ENCODE peak calls at places on chromosomes 4 and X, in seven cellular contexts. J is IMR-90, X is lower lobe of right lung, I is MM.1S, E is suprapubic skin, O is testis, L is lung. Z is an unnamed sample. For H3K27me3, the result is how much of the 10 kb centered on the place peaks cover.

GRCh38 chrX:72714471-72714916 is 388 bp upstream of the PHKA1 start:
- DNase-seq in J (peak), X (peak), I (no peak), E (peak), O (peak), L (peak), Z (no peak)

GRCh38 chr4:55742655-55743191 is 76.9 kb upstream of the EXOC1L start:
- DNase-seq in J (peak), X (no peak), I (no peak), E (no peak), O (peak), L (no peak), Z (peak)

GRCh38 chr4:108193891-108194672 is 25.4 kb upstream of the LEF1 start:
- DNase-seq in J (no peak), X (no peak), I (no peak), E (no peak), O (no peak), L (no peak), Z (no peak)

GRCh38 chr4:84706286-84706685 is 123.4 kb downstream of the CDS1 start:
- DNase-seq in J (no peak), X (no peak), I (no peak), E (no peak), O (no peak), L (no peak), Z (no peak)

GRCh38 chr4:7616193-7616592 is 181.5 kb upstream of the PSAPL1 start:
- DNase-seq in J (no peak), X (no peak), I (no peak), E (no peak), O (no peak), L (no peak), Z (no peak)

GRCh38 chr4:95209942-95210341 is 338.8 kb downstream of the UNC5C start:
- DNase-seq in J (no peak), X (no peak), I (no peak), E (no peak), O (no peak), L (no peak), Z (no peak)

GRCh38 chr4:54840992-54841768 is 183.4 kb downstream of the KIT start:
- DNase-seq in J (peak), X (no peak), I (no peak), E (no peak), O (peak), L (no peak), Z (peak)

GRCh38 chr4:46818604-46819003 is 90.4 kb downstream of the COX7B2 start:
- DNase-seq in J (no peak), X (no peak), I (no peak), E (no peak), O (no peak), L (no peak), Z (no peak)

GRCh38 chrX:131802836-131803626 is 220.1 kb upstream of the STK26 start:
- DNase-seq in J (peak), X (no peak), I (peak), E (no peak), O (peak), L (peak), Z (no peak)

GRCh38 chrX:37802028-37802427 is 22.2 kb downstream of the CYBB start:
- DNase-seq in J (no peak), X (no peak), I (no peak), E (no peak), O (no peak), L (no peak), Z (no peak)

GRCh38 chr4:169098969-169099685 is 89.1 kb upstream of the CBR4 start:
- DNase-seq in J (peak), X (no peak), I (no peak), E (no peak), O (no peak), L (no peak), Z (no peak)

GRCh38 chrX:136147320-136147901 is at the start of gene FHL1:
- DNase-seq in J (peak), X (peak), I (peak), E (peak), O (peak), L (no peak), Z (peak)

GRCh38 chr4:143300860-143301259 is 35.8 kb upstream of the GAB1 start:
- DNase-seq in J (no peak), X (no peak), I (no peak), E (no peak), O (no peak), L (no peak), Z (no peak)

GRCh38 chrX:112826020-112826419 is 14.6 kb downstream of the AMOT start:
- DNase-seq in J (peak), X (no peak), I (no peak), E (no peak), O (no peak), L (no peak), Z (no peak)

GRCh38 chrX:70480660-70481018 is 36.0 kb downstream of the DLG3 start:
- DNase-seq in J (no peak), X (no peak), I (no peak), E (no peak), O (peak), L (no peak), Z (no peak)

GRCh38 chrX:106615041-106615440 is 3.3 kb downstream of the RADX start:
- DNase-seq in J (no peak), X (no peak), I (no peak), E (no peak), O (no peak), L (no peak), Z (no peak)

GRCh38 chr4:183857040-183857439 is 48.1 kb upstream of the STOX2 start:
- DNase-seq in J (no peak), X (no peak), I (no peak), E (no peak), O (no peak), L (no peak), Z (no peak)

GRCh38 chr4:24988776-24989175 is 42.0 kb downstream of the LGI2 start:
- DNase-seq in J (peak), X (no peak), I (peak), E (no peak), O (peak), L (no peak), Z (peak)

GRCh38 chr4:187363453-187363852 is 632.1 kb upstream of the ZFP42 start:
- DNase-seq in J (no peak), X (no peak), I (no peak), E (no peak), O (no peak), L (no peak), Z (no peak)

GRCh38 chrX:118156254-118156952 is 39.8 kb upstream of the KLHL13 start:
- DNase-seq in J (no peak), X (no peak), I (no peak), E (no peak), O (no peak), L (no peak), Z (no peak)

GRCh38 chr4:26384380-26385057 is 63.7 kb downstream of the RBPJ start:
- DNase-seq in J (no peak), X (no peak), I (no peak), E (no peak), O (no peak), L (no peak), Z (no peak)

GRCh38 chr4:170226288-170226687 is 136.5 kb upstream of the AADAT start:
- DNase-seq in J (no peak), X (no peak), I (no peak), E (no peak), O (peak), L (peak), Z (no peak)

GRCh38 chr4:186168750-186169149 is 22.6 kb upstream of the CYP4V2 start:
- DNase-seq in J (no peak), X (no peak), I (no peak), E (no peak), O (no peak), L (no peak), Z (no peak)

GRCh38 chr4:7206856-7207567 is 14.7 kb downstream of the SORCS2 start:
- DNase-seq in J (peak), X (peak), I (no peak), E (peak), O (peak), L (peak), Z (peak)

GRCh38 chr4:48538358-48538757 is 48.3 kb downstream of the ZAR1 start:
- DNase-seq in J (no peak), X (no peak), I (no peak), E (no peak), O (no peak), L (no peak), Z (no peak)

GRCh38 chr4:3205995-3206394 is 43.0 kb upstream of the MSANTD1 start:
- DNase-seq in J (no peak), X (no peak), I (no peak), E (peak), O (no peak), L (no peak), Z (no peak)

GRCh38 chr4:158775091-158775651 is 6.3 kb downstream of the FNIP2 start:
- DNase-seq in J (peak), X (no peak), I (no peak), E (no peak), O (no peak), L (no peak), Z (no peak)

GRCh38 chr4:53015681-53016080 is 153.6 kb downstream of the RASL11B start:
- DNase-seq in J (peak), X (no peak), I (no peak), E (no peak), O (peak), L (no peak), Z (peak)

GRCh38 chrX:152892999-152893605 is 4.8 kb upstream of the ZNF185 start:
- DNase-seq in J (no peak), X (no peak), I (no peak), E (no peak), O (no peak), L (no peak), Z (no peak)

GRCh38 chr4:18954538-18954937 is 933.0 kb upstream of the LCORL start:
- DNase-seq in J (no peak), X (no peak), I (no peak), E (no peak), O (no peak), L (no peak), Z (no peak)

GRCh38 chr4:155604718-155605601 is 61.7 kb upstream of the GUCY1A1 start:
- DNase-seq in J (peak), X (no peak), I (no peak), E (peak), O (no peak), L (peak), Z (no peak)

GRCh38 chr4:127559981-127560380 is 72.8 kb upstream of the INTU start:
- DNase-seq in J (no peak), X (no peak), I (no peak), E (no peak), O (no peak), L (no peak), Z (no peak)

GRCh38 chr4:41022116-41022515 is 192.2 kb downstream of the APBB2 start:
- DNase-seq in J (no peak), X (no peak), I (no peak), E (no peak), O (no peak), L (no peak), Z (no peak)

GRCh38 chr4:48184891-48185290 is 50.8 kb upstream of the TXK start:
- DNase-seq in J (peak), X (no peak), I (no peak), E (no peak), O (no peak), L (no peak), Z (no peak)

GRCh38 chrX:13015536-13016236 is 28.7 kb downstream of the FAM9C start:
- DNase-seq in J (no peak), X (no peak), I (no peak), E (no peak), O (no peak), L (no peak), Z (peak)

GRCh38 chr4:106080376-106080775 is 185.1 kb downstream of the NPNT start:
- DNase-seq in J (peak), X (no peak), I (no peak), E (no peak), O (no peak), L (no peak), Z (no peak)

GRCh38 chr4:150582881-150583286 is 933 bp downstream of the MAB21L2 start:
- DNase-seq in J (peak), X (no peak), I (no peak), E (no peak), O (no peak), L (no peak), Z (no peak)

DNA sequence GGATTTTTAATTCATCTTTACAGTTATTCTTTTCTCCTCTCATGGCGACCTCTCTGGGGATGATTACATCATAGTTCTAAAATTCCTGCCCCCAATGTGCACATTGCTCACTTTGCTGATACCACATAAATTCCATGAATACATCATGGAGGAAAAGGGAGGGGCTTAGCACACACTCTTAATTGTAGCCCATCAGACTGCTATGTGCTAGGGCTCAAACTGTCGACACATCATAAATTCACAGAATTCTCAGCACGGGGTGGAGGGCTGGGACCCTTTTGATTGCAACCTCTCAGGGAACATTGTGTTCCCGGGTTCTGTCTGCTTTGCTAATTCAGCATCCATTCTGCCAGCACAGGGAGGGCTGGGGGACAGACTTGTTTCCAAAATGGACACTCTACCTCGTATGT is 592.9 kb downstream of the BCOR start:
- DNase-seq in J (no peak), X (no peak), I (no peak), E (no peak), O (peak), L (no peak), Z (no peak)
- H3K27ac ChIP-seq in J (no peak), X (no peak), I (no peak), E (no peak), O (no peak), L (no peak), Z (no peak)

GRCh38 chrX:10501606-10502005 is 118.8 kb downstream of the MID1 start:
- DNase-seq in J (no peak), X (no peak), I (no peak), E (no peak), O (no peak), L (no peak), Z (no peak)
- H3K27me3 ChIP-seq in J (under half), X (under half), I (under half), E (under half), O (under half), L (under half), Z (under half)

GRCh38 chrX:41332005-41332404 is 2.0 kb upstream of the DDX3X start:
- DNase-seq in J (no peak), X (no peak), I (no peak), E (no peak), O (no peak), L (no peak), Z (no peak)
- H3K4me3 ChIP-seq in J (peak), X (peak), I (peak), E (peak), O (no peak), L (no peak), Z (peak)

GRCh38 chr4:179624768-179625181 is 2182.5 kb upstream of the AGA start:
- DNase-seq in J (peak), X (no peak), I (peak), E (no peak), O (no peak), L (no peak), Z (peak)
- H3K27ac ChIP-seq in J (peak), X (no peak), I (peak), E (no peak), O (no peak), L (no peak), Z (peak)

GRCh38 chrX:48786341-48786800 is at the start of gene GATA1:
- DNase-seq in J (no peak), X (no peak), I (no peak), E (no peak), O (no peak), L (no peak), Z (no peak)

GRCh38 chrX:48789366-48790220 is 3.2 kb downstream of the GATA1 start:
- DNase-seq in J (no peak), X (no peak), I (no peak), E (no peak), O (no peak), L (no peak), Z (no peak)

GRCh38 chrX:48786825-48787538 is 592 bp downstream of the GATA1 start:
- DNase-seq in J (no peak), X (no peak), I (no peak), E (no peak), O (no peak), L (no peak), Z (no peak)

GRCh38 chrX:48785525-48786214 is 720 bp upstream of the GATA1 start:
- DNase-seq in J (no peak), X (no peak), I (no peak), E (peak), O (no peak), L (no peak), Z (no peak)

DNA sequence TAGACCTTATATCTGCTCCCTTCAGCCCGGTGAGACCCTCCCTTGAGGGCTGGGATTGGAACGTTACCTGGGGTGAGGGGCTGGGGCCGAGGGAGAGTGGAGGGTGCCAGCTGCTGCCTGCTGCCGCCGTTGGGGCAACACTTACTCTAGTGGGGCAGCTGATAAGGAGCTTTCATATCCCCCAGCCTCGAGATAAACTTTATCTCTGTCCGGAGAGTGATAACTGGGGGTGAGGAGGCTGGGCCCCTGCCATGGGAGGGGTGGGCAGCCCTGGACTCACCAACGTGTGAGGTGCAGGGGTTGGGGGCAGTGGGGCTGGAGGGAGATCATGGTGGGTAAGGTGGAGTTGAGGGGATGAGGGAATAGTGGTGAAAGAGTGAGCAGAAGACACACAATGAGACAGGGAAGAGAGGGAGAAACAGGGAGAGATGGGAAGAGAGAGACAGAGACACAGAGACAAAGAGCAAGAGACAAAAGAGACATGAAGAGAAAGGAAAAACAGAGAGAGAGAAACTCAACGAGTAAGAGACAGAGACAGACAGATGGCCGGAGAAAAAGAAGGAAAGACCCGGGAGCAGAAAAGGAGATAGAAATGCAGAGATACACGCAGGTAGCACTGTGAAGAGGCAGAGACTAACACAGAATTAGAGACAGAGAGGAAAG is 1.6 kb downstream of the GATA1 start:
- DNase-seq in J (no peak), X (no peak), I (no peak), E (no peak), O (no peak), L (no peak), Z (no peak)
- H3K27me3 ChIP-seq in J (under half), X (under half), I (under half), E (under half), O (under half), L (under half), Z (under half)

Z was measured in SJCRH30.